ENCODE peak calls at places on chromosomes 3 and 15, in four cellular contexts. U, V, T and H are unnamed samples.

GRCh38 chr3:176074096-176074495 is 1123.2 kb downstream of the TBL1XR1 start:
- DNase-seq in V (no peak), U (no peak), T (no peak), H (no peak)

GRCh38 chr3:161314836-161315391 is 56.4 kb downstream of the SPTSSB start:
- DNase-seq in T (peak), U (no peak), V (peak), H (no peak)

GRCh38 chr3:101936419-101937331 is 87.4 kb downstream of the NFKBIZ start:
- DNase-seq in T (peak), U (peak), V (peak), H (peak)

GRCh38 chr3:126541628-126542339 is 16.9 kb downstream of the C3orf22 start:
- DNase-seq in U (no peak), V (no peak), T (no peak), H (no peak)

GRCh38 chr3:63878394-63879089 is 14.9 kb downstream of the ATXN7 start:
- DNase-seq in U (no peak), T (no peak), V (no peak), H (no peak)

GRCh38 chr15:70526221-70526973 is 237.0 kb downstream of the UACA start:
- DNase-seq in T (peak), U (peak), V (peak), H (no peak)

GRCh38 chr15:89341316-89342005 is 6.8 kb upstream of the POLG start:
- DNase-seq in U (no peak), T (no peak), V (no peak), H (no peak)

GRCh38 chr3:5071061-5071460 is 51.0 kb upstream of the ARL8B start:
- DNase-seq in T (peak), V (peak), U (peak), H (no peak)

GRCh38 chr15:56244811-56245576 is 1.3 kb upstream of the RFX7 start:
- DNase-seq in V (peak), T (no peak), U (peak), H (peak)

GRCh38 chr3:16234281-16234680 is 30.5 kb downstream of the DPH3 start:
- DNase-seq in U (no peak), V (no peak), T (no peak), H (no peak)

GRCh38 chr3:8968375-8968882 is 5.2 kb upstream of the RAD18 start:
- DNase-seq in U (no peak), T (no peak), V (no peak), H (no peak)

GRCh38 chr3:189563841-189564563 is 67.2 kb upstream of the TP63 start:
- DNase-seq in T (peak), V (peak), U (peak), H (no peak)

GRCh38 chr15:56249080-56249479 is 5.4 kb upstream of the RFX7 start:
- DNase-seq in U (peak), T (peak), V (peak), H (peak)

GRCh38 chr15:81338422-81339007 is 14.6 kb upstream of the STARD5 start:
- DNase-seq in T (peak), U (peak), V (peak), H (no peak)

GRCh38 chr3:169389925-169390253 is 273.6 kb downstream of the MECOM start:
- DNase-seq in T (no peak), V (no peak), U (no peak), H (no peak)

GRCh38 chr3:13244695-13245449 is 171.6 kb upstream of the IQSEC1 start:
- DNase-seq in T (no peak), U (no peak), V (peak), H (no peak)

GRCh38 chr15:101070502-101071273 is 151.5 kb downstream of the LRRK1 start:
- DNase-seq in T (peak), U (peak), V (peak), H (no peak)

GRCh38 chr3:53708001-53708621 is 138.1 kb downstream of the CHDH start:
- DNase-seq in V (no peak), T (no peak), U (no peak), H (no peak)

GRCh38 chr15:75531041-75531450 is 48.1 kb downstream of the PTPN9 start:
- DNase-seq in U (peak), V (peak), T (peak), H (no peak)

GRCh38 chr3:115616461-115616860 is 6.8 kb upstream of the GAP43 start:
- DNase-seq in V (no peak), U (no peak), T (no peak), H (no peak)

GRCh38 chr3:33146791-33147445 is 33.1 kb downstream of the CRTAP start:
- DNase-seq in U (peak), T (peak), V (peak), H (no peak)

GRCh38 chr3:154684021-154684420 is 254.0 kb upstream of the GPR149 start:
- DNase-seq in U (no peak), V (no peak), T (no peak), H (peak)

GRCh38 chr3:124791142-124791541 is 60.9 kb downstream of the UMPS start:
- DNase-seq in T (peak), V (peak), U (no peak), H (no peak)

GRCh38 chr15:99565031-99565280 is 828 bp upstream of the MEF2A start:
- DNase-seq in U (no peak), V (no peak), T (no peak), H (no peak)
- H3K4me3 ChIP-seq in U (peak), V (peak), T (peak), H (peak)

DNA sequence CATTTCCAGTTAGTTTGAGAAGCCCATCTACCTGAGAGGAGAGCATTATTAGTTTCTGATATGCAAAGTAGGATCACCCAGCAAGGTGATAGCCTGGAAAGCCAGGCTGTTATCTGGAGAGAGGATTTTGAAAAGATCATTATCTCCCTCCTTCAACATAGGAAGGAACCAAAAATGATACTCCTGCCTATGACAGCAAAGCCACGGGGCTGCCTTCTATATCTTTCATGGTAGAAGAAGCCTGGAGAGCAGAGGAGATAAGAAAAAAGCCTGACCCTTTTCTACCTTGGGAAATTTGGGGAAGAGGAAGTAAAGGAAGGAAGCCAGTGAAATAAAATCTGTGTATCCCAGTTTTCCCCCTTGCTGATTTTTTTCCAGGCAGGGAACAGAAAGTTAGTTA is 205.5 kb downstream of the MFSD1 start:
- DNase-seq in T (no peak), U (no peak), V (no peak), H (no peak)
- H3K4me3 ChIP-seq in T (no peak), U (no peak), V (no peak), H (no peak)

GRCh38 chr3:195548496-195548895 is 5.4 kb upstream of the PPP1R2 start:
- DNase-seq in V (no peak), U (no peak), T (no peak), H (no peak)
- H3K4me3 ChIP-seq in V (no peak), U (no peak), T (no peak), H (no peak)

GRCh38 chr15:90991587-90992285 is 2.6 kb downstream of the PRC1 start:
- DNase-seq in T (no peak), U (no peak), V (no peak), H (no peak)
- H3K4me3 ChIP-seq in T (no peak), U (no peak), V (no peak), H (no peak)

DNA sequence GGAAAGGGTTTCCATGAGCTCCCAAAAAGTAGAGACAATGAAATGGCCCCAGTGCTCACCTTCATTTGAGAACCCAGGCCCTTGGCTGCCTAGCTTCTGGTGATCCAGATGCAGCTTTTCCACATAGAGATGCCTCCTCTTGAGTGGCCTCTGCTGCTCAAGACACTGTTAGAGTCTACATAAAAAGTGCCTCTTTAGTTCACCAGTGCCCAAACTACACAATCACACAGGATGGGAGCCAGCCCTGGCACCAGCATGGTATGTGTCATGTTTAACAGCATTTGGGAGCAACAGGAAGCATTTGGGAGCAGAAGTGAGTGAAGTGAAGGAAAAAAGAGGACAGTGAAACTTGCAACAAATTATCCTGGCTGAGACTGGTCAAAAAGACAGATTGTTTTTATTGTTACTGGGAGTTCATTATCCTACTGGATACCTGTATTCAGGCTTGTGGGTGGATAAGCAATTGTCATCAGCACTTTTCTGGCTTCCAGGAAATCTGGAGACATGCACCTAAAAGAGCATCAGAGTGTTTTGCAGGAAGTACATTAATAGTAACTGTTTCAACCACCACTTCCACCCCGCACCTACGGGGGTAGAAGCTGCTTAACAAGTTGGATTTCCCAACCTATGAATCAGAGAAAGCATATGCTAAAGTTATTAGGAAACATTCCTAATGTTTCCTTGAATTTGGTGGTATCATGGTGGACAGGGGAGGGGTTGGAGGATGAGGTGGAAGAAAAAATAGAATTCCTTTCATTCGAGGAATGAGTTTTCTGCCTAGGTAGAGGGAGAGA is 416.2 kb downstream of the IGSF11 start:
- DNase-seq in U (no peak), T (no peak), V (no peak), H (peak)
- H3K4me3 ChIP-seq in U (no peak), T (no peak), V (no peak), H (no peak)

GRCh38 chr3:120503727-120504616 is 53.2 kb upstream of the FSTL1 start:
- DNase-seq in U (no peak), T (no peak), V (no peak), H (no peak)

GRCh38 chr3:120502116-120502515 is 51.3 kb upstream of the FSTL1 start:
- DNase-seq in T (no peak), U (no peak), V (no peak), H (no peak)

GRCh38 chr3:120506076-120506827 is 55.5 kb upstream of the FSTL1 start:
- DNase-seq in U (no peak), V (peak), T (peak), H (no peak)

GRCh38 chr3:120512655-120513054 is 61.9 kb upstream of the FSTL1 start:
- DNase-seq in T (no peak), U (no peak), V (no peak), H (no peak)

DNA sequence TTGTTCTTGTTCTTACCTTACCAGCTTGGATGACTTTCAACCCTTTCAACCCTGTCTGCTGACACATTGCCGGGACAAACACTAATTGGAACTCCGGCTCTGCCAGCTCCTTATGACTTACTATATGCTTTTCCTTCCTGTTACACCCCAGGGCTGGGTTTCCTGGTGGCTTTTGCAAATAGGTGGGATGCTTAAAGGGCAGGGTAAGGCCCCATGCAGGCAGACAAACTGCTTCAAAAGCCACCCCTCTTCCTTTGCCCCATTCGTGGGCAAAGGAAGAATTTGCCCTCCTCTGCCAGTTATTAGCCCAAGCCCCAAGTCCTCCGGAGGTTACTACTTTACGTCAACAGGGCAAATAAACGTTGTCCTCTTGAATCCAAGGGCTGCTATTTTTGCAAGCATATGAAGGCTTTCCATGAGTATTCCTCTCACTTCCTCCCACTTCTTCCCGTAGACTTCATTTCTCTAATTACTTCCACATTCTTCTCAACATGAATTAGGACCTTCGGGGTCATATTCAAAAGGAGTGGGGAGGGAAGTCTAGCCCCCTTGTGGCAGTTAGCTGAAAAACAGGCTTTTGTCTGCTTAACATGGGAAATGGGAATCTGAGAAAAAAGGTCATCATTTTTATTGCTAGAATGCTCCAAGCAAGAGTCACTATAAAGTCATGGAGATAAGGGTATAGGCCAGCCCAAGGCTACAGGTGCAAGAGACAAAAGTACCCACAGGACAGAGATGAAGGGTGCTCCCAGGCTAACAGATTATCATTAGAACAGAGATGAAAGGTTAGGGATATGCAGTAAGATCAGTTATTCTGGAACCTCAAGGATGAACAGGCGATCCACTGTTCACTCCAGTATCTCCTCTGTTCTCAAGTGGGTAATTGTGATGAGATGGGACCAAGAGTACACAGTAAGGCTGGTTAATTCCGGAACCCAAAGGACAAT is 56.3 kb upstream of the FSTL1 start:
- DNase-seq in T (peak), V (peak), U (peak), H (peak)
- H3K4me3 ChIP-seq in T (no peak), V (no peak), U (no peak), H (no peak)

GRCh38 chr15:25065286-25065685 is 110.5 kb downstream of the SNRPN start:
- DNase-seq in T (no peak), V (no peak), U (no peak), H (no peak)
- H3K4me3 ChIP-seq in T (no peak), V (no peak), U (no peak), H (no peak)

DNA sequence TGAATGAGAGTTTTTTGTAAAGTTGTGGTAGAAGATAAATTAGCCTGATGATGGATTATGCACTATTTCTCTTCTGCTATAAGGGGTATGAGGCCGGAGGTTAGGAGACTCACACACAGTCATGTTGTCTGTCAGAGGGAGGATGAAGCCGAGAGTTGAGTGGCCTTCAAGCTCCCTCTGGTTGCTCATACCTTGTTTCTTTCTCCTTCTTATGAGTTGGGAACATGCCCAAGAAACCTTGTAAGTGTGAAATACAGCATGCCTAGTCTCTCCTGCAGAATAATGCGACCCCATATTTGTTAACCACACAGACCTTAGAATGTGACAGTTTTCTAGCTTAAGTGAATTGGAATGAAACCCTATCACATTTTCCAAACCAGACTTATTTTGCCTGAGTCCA is 366.6 kb downstream of the PTPRG start:
- DNase-seq in U (no peak), T (peak), V (peak), H (no peak)
- H3K4me3 ChIP-seq in U (no peak), T (no peak), V (no peak), H (no peak)

GRCh38 chr3:71104090-71104489 is 479.4 kb downstream of the FOXP1 start:
- DNase-seq in T (peak), U (peak), V (peak), H (no peak)
- H3K4me3 ChIP-seq in T (no peak), U (no peak), V (no peak), H (no peak)

GRCh38 chr3:152272771-152273242 is 4.1 kb downstream of the MBNL1 start:
- DNase-seq in V (peak), T (peak), U (peak), H (no peak)
- H3K4me3 ChIP-seq in V (peak), T (peak), U (peak), H (no peak)